ENCODE peak calls at places on chromosomes 4 and X, in six cellular contexts. One of them, this sample, is unnamed.

GRCh38 chrX:139120760-139121159 is 409.2 kb upstream of the FGF13 start:
- DNase-seq in kidney: no peak
- DNase-seq in fibroblast of mammary gland: peak
- DNase-seq in heart right ventricle: no peak
- DNase-seq in right lobe of liver: no peak
- DNase-seq in pancreas: no peak
- DNase-seq in this sample: no peak

GRCh38 chr4:182917182-182918043 is at the start of gene DCTD:
- DNase-seq in pancreas: peak
- DNase-seq in kidney: peak
- DNase-seq in fibroblast of mammary gland: peak
- DNase-seq in heart right ventricle: peak
- DNase-seq in right lobe of liver: peak
- DNase-seq in this sample: peak

GRCh38 chr4:6909970-6910339 is 329 bp downstream of the TBC1D14 start:
- DNase-seq in right lobe of liver: peak
- DNase-seq in kidney: peak
- DNase-seq in heart right ventricle: peak
- DNase-seq in pancreas: no peak
- DNase-seq in fibroblast of mammary gland: no peak
- DNase-seq in this sample: no peak

GRCh38 chrX:69510914-69511513 is 6.9 kb downstream of the NALF2 start:
- DNase-seq in kidney: no peak
- DNase-seq in heart right ventricle: no peak
- DNase-seq in pancreas: no peak
- DNase-seq in right lobe of liver: no peak
- DNase-seq in fibroblast of mammary gland: no peak
- DNase-seq in this sample: no peak

GRCh38 chrX:121307441-121307840 is 260.0 kb downstream of the GLUD2 start:
- DNase-seq in kidney: no peak
- DNase-seq in fibroblast of mammary gland: peak
- DNase-seq in pancreas: no peak
- DNase-seq in heart right ventricle: no peak
- DNase-seq in right lobe of liver: no peak
- DNase-seq in this sample: peak

GRCh38 chrX:14398725-14399124 is 130.6 kb upstream of the GLRA2 start:
- DNase-seq in right lobe of liver: no peak
- DNase-seq in kidney: no peak
- DNase-seq in heart right ventricle: no peak
- DNase-seq in fibroblast of mammary gland: peak
- DNase-seq in pancreas: no peak
- DNase-seq in this sample: no peak

GRCh38 chr4:106875340-106875739 is 160.8 kb downstream of the DKK2 start:
- DNase-seq in pancreas: no peak
- DNase-seq in heart right ventricle: no peak
- DNase-seq in right lobe of liver: no peak
- DNase-seq in kidney: no peak
- DNase-seq in fibroblast of mammary gland: no peak
- DNase-seq in this sample: no peak

GRCh38 chr4:182015893-182016292 is 227.3 kb upstream of the TENM3 start:
- DNase-seq in pancreas: no peak
- DNase-seq in fibroblast of mammary gland: peak
- DNase-seq in right lobe of liver: no peak
- DNase-seq in kidney: no peak
- DNase-seq in heart right ventricle: no peak
- DNase-seq in this sample: peak

GRCh38 chr4:56048621-56049427 is 100.1 kb downstream of the CEP135 start:
- DNase-seq in kidney: peak
- DNase-seq in heart right ventricle: peak
- DNase-seq in pancreas: peak
- DNase-seq in fibroblast of mammary gland: peak
- DNase-seq in right lobe of liver: peak
- DNase-seq in this sample: peak

GRCh38 chr4:158854236-158854635 is 85.4 kb downstream of the FNIP2 start:
- DNase-seq in kidney: no peak
- DNase-seq in pancreas: no peak
- DNase-seq in fibroblast of mammary gland: no peak
- DNase-seq in right lobe of liver: no peak
- DNase-seq in heart right ventricle: no peak
- DNase-seq in this sample: no peak

GRCh38 chr4:158849681-158850080 is 80.9 kb downstream of the FNIP2 start:
- DNase-seq in pancreas: no peak
- DNase-seq in fibroblast of mammary gland: no peak
- DNase-seq in kidney: no peak
- DNase-seq in heart right ventricle: no peak
- DNase-seq in right lobe of liver: no peak
- DNase-seq in this sample: no peak

GRCh38 chr4:158847535-158847934 is 78.7 kb downstream of the FNIP2 start:
- DNase-seq in fibroblast of mammary gland: no peak
- DNase-seq in pancreas: no peak
- DNase-seq in kidney: no peak
- DNase-seq in heart right ventricle: no peak
- DNase-seq in right lobe of liver: no peak
- DNase-seq in this sample: no peak

GRCh38 chr4:158850371-158850770 is 81.5 kb downstream of the FNIP2 start:
- DNase-seq in fibroblast of mammary gland: no peak
- DNase-seq in kidney: no peak
- DNase-seq in heart right ventricle: no peak
- DNase-seq in pancreas: no peak
- DNase-seq in right lobe of liver: no peak
- DNase-seq in this sample: no peak

GRCh38 chr4:158850800-158851644 is 82.2 kb downstream of the FNIP2 start:
- DNase-seq in fibroblast of mammary gland: peak
- DNase-seq in kidney: no peak
- DNase-seq in heart right ventricle: no peak
- DNase-seq in right lobe of liver: no peak
- DNase-seq in pancreas: no peak
- DNase-seq in this sample: peak
- TF ChIP-seq CTCF in fibroblast of mammary gland: peak
- TF ChIP-seq CTCF in kidney: peak
- TF ChIP-seq CTCF in heart right ventricle: peak
- TF ChIP-seq CTCF in right lobe of liver: peak
- TF ChIP-seq CTCF in pancreas: peak
- TF ChIP-seq CTCF in this sample: peak

DNA sequence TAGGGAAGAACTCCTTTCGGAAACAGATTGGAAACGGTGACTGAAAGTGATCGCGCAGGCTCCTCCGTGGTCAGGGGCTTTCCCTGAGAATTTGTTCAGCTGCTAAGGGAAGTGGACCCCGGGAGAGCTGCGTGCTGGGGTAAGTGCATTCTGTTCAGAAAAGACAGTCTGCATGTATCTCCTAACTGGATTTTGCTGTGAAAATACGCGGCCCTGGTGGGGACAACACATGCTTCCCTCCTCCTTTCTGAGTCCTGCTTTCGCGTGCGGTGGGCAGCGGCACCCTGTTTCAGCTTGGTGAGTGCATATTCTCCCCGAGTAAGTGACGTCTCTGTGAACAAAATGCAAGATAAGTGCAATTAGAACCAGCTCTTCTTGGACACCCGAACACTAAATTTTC is 195.6 kb downstream of the STIM2 start:
- DNase-seq in heart right ventricle: no peak
- DNase-seq in kidney: no peak
- DNase-seq in pancreas: no peak
- DNase-seq in right lobe of liver: no peak
- DNase-seq in fibroblast of mammary gland: no peak
- DNase-seq in this sample: no peak
- TF ChIP-seq CTCF in heart right ventricle: no peak
- TF ChIP-seq CTCF in kidney: no peak
- TF ChIP-seq CTCF in pancreas: no peak
- TF ChIP-seq CTCF in right lobe of liver: no peak
- TF ChIP-seq CTCF in fibroblast of mammary gland: no peak
- TF ChIP-seq CTCF in this sample: no peak

GRCh38 chr4:75940692-75941253 is at the start of gene NAAA:
- DNase-seq in pancreas: peak
- DNase-seq in heart right ventricle: peak
- DNase-seq in kidney: peak
- DNase-seq in fibroblast of mammary gland: peak
- DNase-seq in right lobe of liver: peak
- DNase-seq in this sample: peak
- TF ChIP-seq CTCF in pancreas: no peak
- TF ChIP-seq CTCF in heart right ventricle: peak
- TF ChIP-seq CTCF in kidney: peak
- TF ChIP-seq CTCF in fibroblast of mammary gland: no peak
- TF ChIP-seq CTCF in right lobe of liver: peak
- TF ChIP-seq CTCF in this sample: peak

DNA sequence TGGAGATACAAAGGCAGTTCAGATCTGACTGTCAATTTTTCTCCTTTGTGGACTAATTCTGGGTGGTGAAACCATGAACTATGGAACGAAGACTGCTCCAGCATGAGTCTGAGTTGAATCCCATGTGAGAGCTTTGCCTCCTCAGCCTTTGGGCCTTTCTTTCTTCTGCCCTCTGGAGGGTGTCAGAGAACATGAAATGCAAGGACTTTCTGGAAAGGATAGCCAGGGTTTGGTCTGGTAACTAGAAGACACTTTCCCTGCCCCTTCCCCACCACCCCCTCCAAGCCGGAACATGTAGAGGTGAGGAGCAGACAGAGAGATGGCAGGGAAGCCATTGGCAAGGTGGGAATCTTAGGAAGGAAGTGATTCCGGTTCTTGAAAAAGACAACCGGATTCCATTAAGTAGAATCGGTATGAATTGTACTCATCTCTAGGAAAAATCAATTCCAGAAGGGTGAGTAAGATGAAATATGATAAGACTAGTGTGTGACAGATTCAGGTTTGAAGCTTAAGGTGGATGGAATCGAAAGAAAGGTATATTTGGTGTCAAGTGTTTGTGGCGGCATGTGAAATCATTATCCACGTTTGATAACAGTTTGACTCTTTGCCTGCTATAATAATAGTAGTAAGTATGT is 19.0 kb downstream of the FHL1 start:
- DNase-seq in right lobe of liver: no peak
- DNase-seq in pancreas: no peak
- DNase-seq in heart right ventricle: no peak
- DNase-seq in kidney: no peak
- DNase-seq in fibroblast of mammary gland: peak
- DNase-seq in this sample: no peak
- TF ChIP-seq CTCF in right lobe of liver: peak
- TF ChIP-seq CTCF in pancreas: no peak
- TF ChIP-seq CTCF in heart right ventricle: peak
- TF ChIP-seq CTCF in kidney: peak
- TF ChIP-seq CTCF in fibroblast of mammary gland: peak
- TF ChIP-seq CTCF in this sample: peak

GRCh38 chrX:114582264-114582632 is 1.6 kb upstream of the HTR2C start:
- DNase-seq in pancreas: no peak
- DNase-seq in fibroblast of mammary gland: no peak
- DNase-seq in right lobe of liver: no peak
- DNase-seq in kidney: no peak
- DNase-seq in heart right ventricle: no peak
- DNase-seq in this sample: no peak

GRCh38 chrX:114582698-114583395 is 1.0 kb upstream of the HTR2C start:
- DNase-seq in heart right ventricle: no peak
- DNase-seq in kidney: no peak
- DNase-seq in fibroblast of mammary gland: no peak
- DNase-seq in right lobe of liver: no peak
- DNase-seq in pancreas: no peak
- DNase-seq in this sample: no peak

GRCh38 chrX:114583646-114584433 is at the start of gene HTR2C:
- DNase-seq in kidney: no peak
- DNase-seq in right lobe of liver: no peak
- DNase-seq in pancreas: no peak
- DNase-seq in heart right ventricle: no peak
- DNase-seq in fibroblast of mammary gland: no peak
- DNase-seq in this sample: no peak

GRCh38 chrX:114581528-114582263 is 2.2 kb upstream of the HTR2C start:
- DNase-seq in right lobe of liver: no peak
- DNase-seq in pancreas: no peak
- DNase-seq in fibroblast of mammary gland: no peak
- DNase-seq in kidney: no peak
- DNase-seq in heart right ventricle: no peak
- DNase-seq in this sample: no peak

DNA sequence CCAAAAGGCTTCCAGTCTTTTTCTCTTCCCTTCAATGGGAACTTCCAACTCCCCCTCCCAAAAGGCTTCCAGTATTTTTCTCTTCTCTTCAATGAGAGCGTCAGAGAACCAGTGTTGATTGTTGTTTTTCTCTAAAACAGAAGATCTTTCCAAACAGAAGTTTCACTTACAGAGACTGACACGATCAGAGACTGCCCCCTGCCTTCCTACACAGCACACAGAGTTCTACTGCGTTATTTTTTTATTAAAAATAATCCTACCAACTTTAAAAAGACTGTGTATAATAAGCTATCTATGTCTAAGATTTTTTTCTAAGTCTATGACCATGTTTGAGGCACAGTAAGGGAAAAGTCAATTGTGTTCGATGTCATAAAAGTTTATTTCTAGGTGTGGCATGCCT is 3.5 kb upstream of the HTR2C start:
- DNase-seq in fibroblast of mammary gland: no peak
- DNase-seq in kidney: no peak
- DNase-seq in right lobe of liver: no peak
- DNase-seq in pancreas: no peak
- DNase-seq in heart right ventricle: no peak
- DNase-seq in this sample: no peak
- TF ChIP-seq CTCF in fibroblast of mammary gland: no peak
- TF ChIP-seq CTCF in kidney: no peak
- TF ChIP-seq CTCF in right lobe of liver: no peak
- TF ChIP-seq CTCF in pancreas: no peak
- TF ChIP-seq CTCF in heart right ventricle: no peak
- TF ChIP-seq CTCF in this sample: no peak

GRCh38 chr4:17785858-17786257 is 4.4 kb upstream of the FAM184B start:
- DNase-seq in kidney: no peak
- DNase-seq in pancreas: no peak
- DNase-seq in fibroblast of mammary gland: no peak
- DNase-seq in heart right ventricle: no peak
- DNase-seq in right lobe of liver: no peak
- DNase-seq in this sample: no peak
- TF ChIP-seq CTCF in kidney: no peak
- TF ChIP-seq CTCF in pancreas: no peak
- TF ChIP-seq CTCF in fibroblast of mammary gland: peak
- TF ChIP-seq CTCF in heart right ventricle: no peak
- TF ChIP-seq CTCF in right lobe of liver: no peak
- TF ChIP-seq CTCF in this sample: no peak

DNA sequence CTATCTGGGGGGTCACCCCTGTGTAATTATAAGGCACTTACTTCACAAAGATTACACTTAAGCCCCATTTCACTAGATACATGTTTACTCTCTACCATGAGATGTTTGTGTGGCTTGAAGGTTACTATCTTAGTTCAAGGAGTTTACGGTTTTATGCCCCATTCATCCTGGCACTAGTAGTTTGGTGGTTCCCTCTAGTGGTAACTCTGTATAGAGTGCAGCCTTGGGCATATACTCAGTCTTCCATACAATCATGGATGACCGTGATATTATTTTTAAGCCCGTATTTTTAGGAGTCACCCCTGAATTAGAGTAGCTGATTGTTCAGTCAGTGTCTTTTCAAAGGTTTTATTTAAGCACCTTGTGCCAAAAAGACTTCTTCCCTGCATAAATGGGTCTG is 109.9 kb upstream of the FAM47C start:
- DNase-seq in kidney: no peak
- DNase-seq in pancreas: no peak
- DNase-seq in heart right ventricle: no peak
- DNase-seq in right lobe of liver: no peak
- DNase-seq in fibroblast of mammary gland: peak
- DNase-seq in this sample: peak
- TF ChIP-seq CTCF in kidney: no peak
- TF ChIP-seq CTCF in pancreas: no peak
- TF ChIP-seq CTCF in heart right ventricle: no peak
- TF ChIP-seq CTCF in right lobe of liver: peak
- TF ChIP-seq CTCF in fibroblast of mammary gland: peak
- TF ChIP-seq CTCF in this sample: no peak

GRCh38 chrX:47644557-47645091 is 5.7 kb downstream of the ELK1 start:
- DNase-seq in pancreas: no peak
- DNase-seq in right lobe of liver: no peak
- DNase-seq in kidney: no peak
- DNase-seq in heart right ventricle: no peak
- DNase-seq in fibroblast of mammary gland: peak
- DNase-seq in this sample: no peak
- TF ChIP-seq CTCF in pancreas: no peak
- TF ChIP-seq CTCF in right lobe of liver: peak
- TF ChIP-seq CTCF in kidney: no peak
- TF ChIP-seq CTCF in heart right ventricle: peak
- TF ChIP-seq CTCF in fibroblast of mammary gland: peak
- TF ChIP-seq CTCF in this sample: peak